ENCODE peak calls at places on chromosomes 6 and 20, in ten cellular contexts. One of them, this sample, is unnamed.

GRCh38 chr20:62776692-62777527 is 19.4 kb upstream of the MRGBP start:
- DNase-seq in Calu3: peak; percentile 49
- DNase-seq in A549: peak; percentile 61
- DNase-seq in heart right ventricle: no peak
- DNase-seq in epithelial cell of esophagus: peak; percentile 46
- DNase-seq in fibroblast of lung: no peak
- DNase-seq in RWPE1: peak; percentile 94
- DNase-seq in nephron progenitor cell: no peak
- DNase-seq in mesothelial cell of epicardium: no peak
- DNase-seq in endothelial cell of umbilical vein: no peak
- DNase-seq in this sample: no peak

GRCh38 chr20:57056651-57057050 is 209.8 kb downstream of the BMP7 start:
- DNase-seq in Calu3: no peak
- DNase-seq in A549: no peak
- DNase-seq in heart right ventricle: no peak
- DNase-seq in epithelial cell of esophagus: no peak
- DNase-seq in fibroblast of lung: no peak
- DNase-seq in RWPE1: no peak
- DNase-seq in nephron progenitor cell: no peak
- DNase-seq in mesothelial cell of epicardium: no peak
- DNase-seq in endothelial cell of umbilical vein: no peak
- DNase-seq in this sample: no peak

GRCh38 chr6:44270526-44271405 is 516 bp downstream of the TMEM151B start:
- DNase-seq in Calu3: no peak
- DNase-seq in A549: no peak
- DNase-seq in heart right ventricle: no peak
- DNase-seq in epithelial cell of esophagus: no peak
- DNase-seq in fibroblast of lung: no peak
- DNase-seq in RWPE1: no peak
- DNase-seq in nephron progenitor cell: peak; percentile 90
- DNase-seq in mesothelial cell of epicardium: no peak
- DNase-seq in endothelial cell of umbilical vein: no peak
- DNase-seq in this sample: no peak

GRCh38 chr20:11080010-11080409 is 406.2 kb upstream of the JAG1 start:
- DNase-seq in Calu3: no peak
- DNase-seq in A549: no peak
- DNase-seq in heart right ventricle: no peak
- DNase-seq in epithelial cell of esophagus: no peak
- DNase-seq in fibroblast of lung: no peak
- DNase-seq in RWPE1: no peak
- DNase-seq in nephron progenitor cell: no peak
- DNase-seq in mesothelial cell of epicardium: no peak
- DNase-seq in endothelial cell of umbilical vein: peak; percentile 22
- DNase-seq in this sample: no peak

GRCh38 chr6:79010422-79010821 is 67.6 kb downstream of the PHIP start:
- DNase-seq in Calu3: no peak
- DNase-seq in A549: no peak
- DNase-seq in heart right ventricle: no peak
- DNase-seq in epithelial cell of esophagus: no peak
- DNase-seq in fibroblast of lung: no peak
- DNase-seq in RWPE1: no peak
- DNase-seq in nephron progenitor cell: no peak
- DNase-seq in mesothelial cell of epicardium: no peak
- DNase-seq in endothelial cell of umbilical vein: no peak
- DNase-seq in this sample: no peak

GRCh38 chr20:6708010-6708409 is 59.5 kb upstream of the BMP2 start:
- DNase-seq in Calu3: peak; percentile 40
- DNase-seq in A549: no peak
- DNase-seq in heart right ventricle: peak; percentile 50
- DNase-seq in epithelial cell of esophagus: peak; percentile 92
- DNase-seq in fibroblast of lung: peak; percentile 80
- DNase-seq in RWPE1: peak; percentile 57
- DNase-seq in nephron progenitor cell: no peak
- DNase-seq in mesothelial cell of epicardium: no peak
- DNase-seq in endothelial cell of umbilical vein: peak; percentile 91
- DNase-seq in this sample: peak; percentile 3

GRCh38 chr20:61340157-61340556 is 88.1 kb downstream of the CDH4 start:
- DNase-seq in Calu3: no peak
- DNase-seq in A549: no peak
- DNase-seq in heart right ventricle: no peak
- DNase-seq in epithelial cell of esophagus: no peak
- DNase-seq in fibroblast of lung: no peak
- DNase-seq in RWPE1: no peak
- DNase-seq in nephron progenitor cell: no peak
- DNase-seq in mesothelial cell of epicardium: no peak
- DNase-seq in endothelial cell of umbilical vein: no peak
- DNase-seq in this sample: no peak

GRCh38 chr6:40545954-40546353 is 41.2 kb downstream of the LRFN2 start:
- DNase-seq in Calu3: no peak
- DNase-seq in A549: no peak
- DNase-seq in heart right ventricle: no peak
- DNase-seq in epithelial cell of esophagus: no peak
- DNase-seq in fibroblast of lung: no peak
- DNase-seq in RWPE1: no peak
- DNase-seq in nephron progenitor cell: peak; percentile 47
- DNase-seq in mesothelial cell of epicardium: no peak
- DNase-seq in endothelial cell of umbilical vein: no peak
- DNase-seq in this sample: no peak

GRCh38 chr6:73644941-73645591 is 8.7 kb downstream of the SLC17A5 start:
- DNase-seq in Calu3: no peak
- DNase-seq in A549: no peak
- DNase-seq in heart right ventricle: no peak
- DNase-seq in epithelial cell of esophagus: no peak
- DNase-seq in fibroblast of lung: no peak
- DNase-seq in RWPE1: no peak
- DNase-seq in nephron progenitor cell: no peak
- DNase-seq in mesothelial cell of epicardium: no peak
- DNase-seq in endothelial cell of umbilical vein: peak; percentile 10
- DNase-seq in this sample: no peak

GRCh38 chr20:53793783-53794383 is 200.2 kb upstream of the ZNF217 start:
- DNase-seq in Calu3: peak; percentile 29
- DNase-seq in A549: no peak
- DNase-seq in heart right ventricle: no peak
- DNase-seq in epithelial cell of esophagus: peak; percentile 91
- DNase-seq in fibroblast of lung: peak; percentile 20
- DNase-seq in RWPE1: peak; percentile 50
- DNase-seq in nephron progenitor cell: no peak
- DNase-seq in mesothelial cell of epicardium: no peak
- DNase-seq in endothelial cell of umbilical vein: no peak
- DNase-seq in this sample: no peak

GRCh38 chr6:34465551-34466241 is at the start of gene PACSIN1:
- DNase-seq in Calu3: peak; percentile 50
- DNase-seq in A549: no peak
- DNase-seq in heart right ventricle: peak; percentile 20
- DNase-seq in epithelial cell of esophagus: peak; percentile 39
- DNase-seq in fibroblast of lung: no peak
- DNase-seq in RWPE1: no peak
- DNase-seq in nephron progenitor cell: peak; percentile 62
- DNase-seq in mesothelial cell of epicardium: no peak
- DNase-seq in endothelial cell of umbilical vein: no peak
- DNase-seq in this sample: no peak

GRCh38 chr20:38426498-38426897 is 8.6 kb downstream of the SNHG17 start:
- DNase-seq in Calu3: no peak
- DNase-seq in A549: no peak
- DNase-seq in heart right ventricle: no peak
- DNase-seq in epithelial cell of esophagus: no peak
- DNase-seq in fibroblast of lung: no peak
- DNase-seq in RWPE1: no peak
- DNase-seq in nephron progenitor cell: no peak
- DNase-seq in mesothelial cell of epicardium: no peak
- DNase-seq in endothelial cell of umbilical vein: no peak
- DNase-seq in this sample: no peak

GRCh38 chr6:159071843-159072769 is 27.3 kb upstream of the TAGAP start:
- DNase-seq in Calu3: no peak
- DNase-seq in A549: no peak
- DNase-seq in heart right ventricle: no peak
- DNase-seq in epithelial cell of esophagus: no peak
- DNase-seq in fibroblast of lung: no peak
- DNase-seq in RWPE1: no peak
- DNase-seq in nephron progenitor cell: no peak
- DNase-seq in mesothelial cell of epicardium: no peak
- DNase-seq in endothelial cell of umbilical vein: no peak
- DNase-seq in this sample: no peak

GRCh38 chr6:36907781-36908180 is 22.0 kb downstream of the C6orf89 start:
- DNase-seq in Calu3: no peak
- DNase-seq in A549: no peak
- DNase-seq in heart right ventricle: peak; percentile 56
- DNase-seq in epithelial cell of esophagus: peak; percentile 16
- DNase-seq in fibroblast of lung: peak; percentile 71
- DNase-seq in RWPE1: no peak
- DNase-seq in nephron progenitor cell: no peak
- DNase-seq in mesothelial cell of epicardium: no peak
- DNase-seq in endothelial cell of umbilical vein: peak; percentile 30
- DNase-seq in this sample: no peak

GRCh38 chr6:134921980-134922313 is 28.0 kb downstream of the ALDH8A1 start:
- DNase-seq in Calu3: no peak
- DNase-seq in A549: no peak
- DNase-seq in heart right ventricle: no peak
- DNase-seq in epithelial cell of esophagus: no peak
- DNase-seq in fibroblast of lung: no peak
- DNase-seq in RWPE1: no peak
- DNase-seq in nephron progenitor cell: no peak
- DNase-seq in mesothelial cell of epicardium: no peak
- DNase-seq in endothelial cell of umbilical vein: no peak
- DNase-seq in this sample: no peak

GRCh38 chr6:55825402-55826051 is 49.9 kb downstream of the BMP5 start:
- DNase-seq in Calu3: peak; percentile 23
- DNase-seq in A549: peak; percentile 17
- DNase-seq in heart right ventricle: no peak
- DNase-seq in epithelial cell of esophagus: peak; percentile 83
- DNase-seq in fibroblast of lung: peak; percentile 67
- DNase-seq in RWPE1: peak; percentile 44
- DNase-seq in nephron progenitor cell: no peak
- DNase-seq in mesothelial cell of epicardium: no peak
- DNase-seq in endothelial cell of umbilical vein: peak; percentile 37
- DNase-seq in this sample: no peak

DNA sequence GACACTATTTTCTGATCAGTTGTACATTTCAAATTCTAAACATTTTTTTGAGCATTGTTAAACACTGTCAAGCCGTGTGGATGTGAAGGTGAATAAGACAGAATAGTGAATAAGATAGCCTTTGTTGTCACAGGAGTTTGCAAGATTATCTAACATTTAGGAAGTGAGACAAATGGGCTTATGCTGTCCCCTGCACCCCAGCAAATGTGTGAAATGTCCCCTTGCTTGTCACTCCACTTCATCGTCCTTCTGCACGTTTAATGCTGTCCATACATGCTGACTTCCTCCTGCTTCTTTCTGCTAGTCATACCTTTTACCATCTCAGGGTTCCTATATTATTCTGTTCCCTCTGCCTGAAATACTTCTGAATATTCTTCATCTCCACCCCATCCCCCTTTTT is 62.6 kb downstream of the CBFA2T2 start:
- DNase-seq in Calu3: no peak
- DNase-seq in A549: no peak
- DNase-seq in heart right ventricle: no peak
- DNase-seq in epithelial cell of esophagus: no peak
- DNase-seq in fibroblast of lung: no peak
- DNase-seq in RWPE1: no peak
- DNase-seq in nephron progenitor cell: no peak
- DNase-seq in mesothelial cell of epicardium: no peak
- DNase-seq in endothelial cell of umbilical vein: no peak
- DNase-seq in this sample: no peak
- TF ChIP-seq CTCF in Calu3: no peak
- TF ChIP-seq CTCF in A549: no peak
- TF ChIP-seq CTCF in heart right ventricle: no peak
- TF ChIP-seq CTCF in epithelial cell of esophagus: no peak
- TF ChIP-seq CTCF in fibroblast of lung: no peak
- TF ChIP-seq CTCF in RWPE1: no peak
- TF ChIP-seq CTCF in nephron progenitor cell: no peak
- TF ChIP-seq CTCF in mesothelial cell of epicardium: no peak
- TF ChIP-seq CTCF in endothelial cell of umbilical vein: no peak
- TF ChIP-seq CTCF in this sample: no peak

DNA sequence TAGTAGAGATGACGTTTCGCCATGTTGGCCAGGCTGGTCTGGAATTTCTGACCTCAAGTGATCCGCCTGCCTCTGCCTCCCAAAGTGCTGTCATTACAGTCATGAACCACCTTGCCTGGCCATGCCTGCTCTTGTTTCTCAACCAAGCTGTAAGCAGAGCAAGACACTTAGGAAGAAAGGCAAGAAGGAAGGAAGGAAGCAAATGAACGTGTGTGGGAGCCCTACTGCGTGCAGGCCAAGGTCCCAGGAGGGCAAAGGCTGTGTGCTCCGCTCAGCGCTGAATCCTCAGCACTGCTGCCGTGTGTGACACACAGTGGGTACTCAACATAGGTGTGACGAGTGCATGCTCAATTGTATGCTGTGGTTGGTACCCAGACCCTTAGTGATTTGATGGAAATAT is 47.4 kb downstream of the SULF2 start:
- DNase-seq in Calu3: no peak
- DNase-seq in A549: no peak
- DNase-seq in heart right ventricle: no peak
- DNase-seq in epithelial cell of esophagus: no peak
- DNase-seq in fibroblast of lung: no peak
- DNase-seq in RWPE1: no peak
- DNase-seq in nephron progenitor cell: no peak
- DNase-seq in mesothelial cell of epicardium: no peak
- DNase-seq in endothelial cell of umbilical vein: no peak
- DNase-seq in this sample: no peak
- TF ChIP-seq CTCF in Calu3: no peak
- TF ChIP-seq CTCF in A549: no peak
- TF ChIP-seq CTCF in heart right ventricle: no peak
- TF ChIP-seq CTCF in epithelial cell of esophagus: no peak
- TF ChIP-seq CTCF in fibroblast of lung: no peak
- TF ChIP-seq CTCF in RWPE1: no peak
- TF ChIP-seq CTCF in nephron progenitor cell: no peak
- TF ChIP-seq CTCF in mesothelial cell of epicardium: no peak
- TF ChIP-seq CTCF in endothelial cell of umbilical vein: no peak
- TF ChIP-seq CTCF in this sample: no peak

DNA sequence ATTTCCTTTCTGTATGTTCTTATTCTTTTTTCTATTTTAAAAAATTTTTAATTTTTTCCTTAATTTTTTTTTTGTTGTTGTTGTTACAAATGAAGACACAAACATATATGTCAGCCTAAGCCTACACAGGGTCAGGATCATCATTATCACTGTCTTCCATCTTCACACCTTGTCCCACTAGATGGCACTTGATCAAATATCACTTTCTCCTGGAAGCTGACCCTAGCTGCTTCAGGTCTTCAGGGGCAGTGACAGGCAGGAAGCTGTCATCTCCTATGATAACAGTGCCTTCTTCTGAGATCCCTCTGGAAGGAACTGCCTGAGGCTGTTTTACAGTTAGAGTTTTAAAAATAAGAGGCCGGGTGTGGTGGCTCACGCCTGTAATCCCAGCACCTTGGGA is 70.2 kb upstream of the EEF1E1 start:
- DNase-seq in Calu3: no peak
- DNase-seq in A549: no peak
- DNase-seq in heart right ventricle: no peak
- DNase-seq in epithelial cell of esophagus: no peak
- DNase-seq in fibroblast of lung: no peak
- DNase-seq in RWPE1: no peak
- DNase-seq in nephron progenitor cell: no peak
- DNase-seq in mesothelial cell of epicardium: no peak
- DNase-seq in endothelial cell of umbilical vein: no peak
- DNase-seq in this sample: no peak
- TF ChIP-seq CTCF in Calu3: no peak
- TF ChIP-seq CTCF in A549: no peak
- TF ChIP-seq CTCF in heart right ventricle: no peak
- TF ChIP-seq CTCF in epithelial cell of esophagus: no peak
- TF ChIP-seq CTCF in fibroblast of lung: no peak
- TF ChIP-seq CTCF in RWPE1: no peak
- TF ChIP-seq CTCF in nephron progenitor cell: no peak
- TF ChIP-seq CTCF in mesothelial cell of epicardium: no peak
- TF ChIP-seq CTCF in endothelial cell of umbilical vein: no peak
- TF ChIP-seq CTCF in this sample: no peak

GRCh38 chr6:133697666-133698065 is 191.2 kb upstream of the TCF21 start:
- DNase-seq in Calu3: no peak
- DNase-seq in A549: no peak
- DNase-seq in heart right ventricle: no peak
- DNase-seq in epithelial cell of esophagus: no peak
- DNase-seq in fibroblast of lung: peak; percentile 56
- DNase-seq in RWPE1: no peak
- DNase-seq in nephron progenitor cell: no peak
- DNase-seq in mesothelial cell of epicardium: no peak
- DNase-seq in endothelial cell of umbilical vein: no peak
- DNase-seq in this sample: no peak
- TF ChIP-seq CTCF in Calu3: no peak
- TF ChIP-seq CTCF in A549: no peak
- TF ChIP-seq CTCF in heart right ventricle: no peak
- TF ChIP-seq CTCF in epithelial cell of esophagus: no peak
- TF ChIP-seq CTCF in fibroblast of lung: no peak
- TF ChIP-seq CTCF in RWPE1: no peak
- TF ChIP-seq CTCF in nephron progenitor cell: no peak
- TF ChIP-seq CTCF in mesothelial cell of epicardium: no peak
- TF ChIP-seq CTCF in endothelial cell of umbilical vein: no peak
- TF ChIP-seq CTCF in this sample: no peak

This sample was measured in AG09319.